ENCODE peak calls at places on chromosomes 12 and 14, in four cellular contexts. V, I, Z and S are unnamed samples.

GRCh38 chr12:71626098-71626497 is 37.5 kb downstream of the ZFC3H1 start:
- DNase-seq in V (no peak), I (peak; percentile 53), Z (no peak), S (no peak)

GRCh38 chr12:105032703-105033357 is 46.7 kb downstream of the NOPCHAP1 start:
- DNase-seq in V (no peak), I (no peak), Z (no peak), S (no peak)

GRCh38 chr14:21039585-21040369 is 2.4 kb upstream of the RNASE7 start:
- DNase-seq in V (peak; percentile 63), Z (peak; percentile 56), I (peak; percentile 47), S (no peak)

GRCh38 chr12:66149702-66150398 is 19.3 kb upstream of the LLPH start:
- DNase-seq in I (no peak), V (no peak), Z (peak; percentile 35), S (no peak)

GRCh38 chr12:71967176-71967575 is 28.5 kb downstream of the TPH2 start:
- DNase-seq in I (no peak), V (no peak), Z (no peak), S (no peak)

GRCh38 chr12:10956085-10956484 is 17.0 kb upstream of the TAS2R14 start:
- DNase-seq in V (no peak), Z (no peak), I (no peak), S (no peak)

GRCh38 chr12:58156697-58157096 is 215.3 kb downstream of the ATP23 start:
- DNase-seq in Z (no peak), I (no peak), V (no peak), S (no peak)

GRCh38 chr12:42213023-42213422 is 25.0 kb downstream of the YAF2 start:
- DNase-seq in I (peak; percentile 13), Z (peak; percentile 30), V (no peak), S (no peak)

GRCh38 chr12:108337235-108338223 is 1.6 kb downstream of the CMKLR1 start:
- DNase-seq in I (peak; percentile 15), Z (peak; percentile 36), V (peak; percentile 39), S (no peak)

GRCh38 chr12:57085999-57086950 is 2.6 kb upstream of the NAB2 start:
- DNase-seq in I (peak; percentile 72), V (peak; percentile 77), Z (peak; percentile 79), S (peak; percentile 85)

GRCh38 chr12:84305144-84305543 is 607.5 kb downstream of the SLC6A15 start:
- DNase-seq in I (no peak), V (no peak), Z (no peak), S (no peak)

GRCh38 chr14:21192875-21193535 is 37.1 kb upstream of the OR5AU1 start:
- DNase-seq in Z (no peak), I (no peak), V (no peak), S (no peak)

GRCh38 chr14:50432131-50432530 is 35.5 kb upstream of the CDKL1 start:
- DNase-seq in V (no peak), I (no peak), Z (no peak), S (no peak)

GRCh38 chr12:88227263-88227662 is 85.2 kb downstream of the TMTC3 start:
- DNase-seq in I (peak; percentile 40), Z (no peak), V (no peak), S (no peak)

GRCh38 chr12:96811083-96811482 is 96.0 kb upstream of the NEDD1 start:
- DNase-seq in I (no peak), V (peak; percentile 92), Z (no peak), S (no peak)

GRCh38 chr12:124170756-124171155 is 124.1 kb upstream of the RFLNA start:
- DNase-seq in I (no peak), V (no peak), Z (no peak), S (no peak)

GRCh38 chr12:56336361-56337167 is 2.1 kb upstream of the IL23A start:
- DNase-seq in Z (no peak), V (no peak), I (peak; percentile 80), S (no peak)

GRCh38 chr12:55142896-55143870 is 17.0 kb downstream of the OR9K2 start:
- DNase-seq in Z (no peak), I (peak; percentile 76), V (peak; percentile 67), S (no peak)

GRCh38 chr12:1469063-1469462 is 125.3 kb downstream of the FBXL14 start:
- DNase-seq in I (no peak), Z (no peak), V (no peak), S (no peak)

GRCh38 chr12:87930652-87931051 is 98.5 kb downstream of the C12orf50 start:
- DNase-seq in Z (no peak), I (no peak), V (no peak), S (no peak)

GRCh38 chr12:102167821-102168605 is 29.6 kb downstream of the PMCH start:
- DNase-seq in V (no peak), I (no peak), Z (no peak), S (no peak)

GRCh38 chr14:59728294-59728693 is 142.3 kb downstream of the RTN1 start:
- DNase-seq in V (no peak), I (no peak), Z (no peak), S (no peak)

GRCh38 chr12:108457006-108457733 is 57.9 kb upstream of the FICD start:
- DNase-seq in Z (no peak), I (peak; percentile 65), V (peak; percentile 68), S (no peak)

GRCh38 chr12:44647891-44648690 is 228.0 kb downstream of the NELL2 start:
- DNase-seq in V (no peak), Z (no peak), I (no peak), S (no peak)
- H3K27ac ChIP-seq in V (no peak overlapping the region), Z (no peak overlapping the region), I (no peak overlapping the region), S (no peak overlapping the region)

GRCh38 chr12:110253176-110253575 is 27.9 kb upstream of the ATP2A2 start:
- DNase-seq in I (no peak), V (no peak), Z (peak; percentile 92), S (no peak)
- H3K4me3 ChIP-seq in I (no peak overlapping the region), V (no peak overlapping the region), Z (peak overlapping the region; percentile 29), S (no peak overlapping the region)

DNA sequence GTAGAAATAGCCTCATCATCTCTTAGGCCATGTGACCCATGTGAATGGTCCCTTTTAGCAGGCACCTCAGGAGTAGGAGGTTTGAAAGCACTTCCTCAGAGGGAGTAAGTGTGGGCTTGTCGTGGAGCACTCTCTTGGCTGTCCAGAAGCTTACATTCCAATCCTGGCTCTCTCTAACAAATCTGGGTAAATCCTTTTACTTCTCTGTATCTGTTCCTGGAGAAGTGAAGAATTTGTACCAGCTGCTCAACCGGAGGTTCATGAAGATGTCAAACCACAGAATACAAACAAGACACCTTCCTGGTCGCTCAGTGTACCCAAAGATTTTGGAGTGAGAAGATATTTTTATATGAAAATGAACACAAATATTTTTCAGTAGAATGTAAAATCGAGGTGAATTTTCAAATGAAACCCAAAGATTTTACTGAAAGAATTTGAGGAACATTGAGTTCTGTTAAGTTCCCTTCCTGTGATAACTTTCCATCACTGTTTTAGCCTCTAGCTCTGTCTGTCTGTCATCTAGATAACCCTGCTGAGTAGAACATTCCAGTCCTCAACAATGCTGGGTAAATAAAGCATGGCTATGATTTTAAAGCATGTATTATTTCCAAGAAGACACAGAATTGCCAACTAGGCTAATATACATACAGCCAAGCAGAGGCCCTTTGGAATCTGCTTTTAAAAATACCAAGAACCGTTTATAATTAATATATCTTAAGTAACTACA is 263.9 kb upstream of the RGS6 start:
- DNase-seq in I (no peak), V (no peak), Z (no peak), S (no peak)
- H3K27ac ChIP-seq in I (no peak overlapping the region), V (no peak overlapping the region), Z (no peak overlapping the region), S (no peak overlapping the region)

GRCh38 chr14:105982664-105983063 is 456.3 kb downstream of the TMEM121 start:
- DNase-seq in V (no peak), I (no peak), Z (no peak), S (no peak)

GRCh38 chr14:105987563-105987962 is 461.2 kb downstream of the TMEM121 start:
- DNase-seq in Z (no peak), I (no peak), V (no peak), S (no peak)

GRCh38 chr14:105989746-105990302 is 463.4 kb downstream of the TMEM121 start:
- DNase-seq in V (no peak), I (no peak), Z (no peak), S (no peak)

DNA sequence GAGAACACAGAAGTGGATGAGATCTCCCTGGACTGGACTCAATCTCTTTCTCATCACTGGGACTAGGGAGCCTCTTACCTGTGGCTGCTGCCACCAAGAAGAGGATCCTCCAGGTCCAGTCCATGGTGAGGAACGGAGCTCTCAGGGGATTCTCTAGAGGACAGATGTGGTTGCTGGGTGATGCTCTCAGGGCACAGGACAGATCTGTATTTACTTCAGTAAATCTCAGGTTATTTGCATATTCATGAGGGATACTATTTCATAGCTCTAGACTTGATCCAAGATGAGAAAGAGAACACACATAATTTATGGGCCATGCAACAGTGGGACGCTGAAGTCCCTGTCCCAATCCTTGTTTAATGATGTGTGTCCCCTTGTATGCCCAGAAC is 460.5 kb downstream of the TMEM121 start:
- DNase-seq in Z (no peak), V (no peak), I (no peak), S (no peak)
- H3K4me3 ChIP-seq in Z (no peak overlapping the region), V (no peak overlapping the region), I (no peak overlapping the region), S (no peak overlapping the region)

GRCh38 chr12:24561882-24562760 is 386.8 kb downstream of the BCAT1 start:
- DNase-seq in I (no peak), V (peak; percentile 15), Z (peak; percentile 76), S (peak; percentile 75)
- H3K27ac ChIP-seq in I (no peak overlapping the region), V (no peak overlapping the region), Z (peak overlapping the region; percentile 83), S (peak overlapping the region; percentile 92)

GRCh38 chr14:89469210-89470198 is 52.5 kb upstream of the FOXN3 start:
- DNase-seq in V (no peak), Z (no peak), I (no peak), S (no peak)
- H3K4me3 ChIP-seq in V (no peak overlapping the region), Z (no peak overlapping the region), I (no peak overlapping the region), S (no peak overlapping the region)

GRCh38 chr12:121530600-121531355 is 50.0 kb downstream of the KDM2B start:
- DNase-seq in V (peak; percentile 77), Z (peak; percentile 90), I (peak; percentile 81), S (peak; percentile 85)
- H3K27ac ChIP-seq in V (no peak overlapping the region), Z (peak overlapping the region; percentile 31), I (peak overlapping the region; percentile 72), S (peak overlapping the region; percentile 66)